ENCODE peak calls at places on chromosomes 3 and 15, in eight cellular contexts. I is mesenchymal stem cell, R is posterior vena cava, J is cardiac fibroblast, D is progenitor cell of endocrine pancreas, U is heart left ventricle, B is HTR-8/SVneo, Z is right lobe of liver. M is an unnamed sample.

GRCh38 chr15:68492855-68493254 is 60.9 kb upstream of the ITGA11 start:
- DNase-seq in I (no peak), R (no peak), J (peak), D (no peak), U (peak), B (no peak), Z (no peak), M (no peak)

GRCh38 chr3:14234197-14235002 is 55.8 kb downstream of the LSM3 start:
- DNase-seq in I (no peak), R (no peak), J (peak), D (no peak), U (peak), B (no peak), Z (no peak), M (no peak)

GRCh38 chr3:128080323-128080898 is 28.2 kb downstream of the SEC61A1 start:
- DNase-seq in I (peak), R (no peak), J (peak), D (no peak), U (no peak), B (peak), Z (no peak), M (no peak)

GRCh38 chr15:78893538-78893937 is 20.8 kb downstream of the MORF4L1 start:
- DNase-seq in I (no peak), R (no peak), J (no peak), D (no peak), U (no peak), B (no peak), Z (no peak), M (no peak)

GRCh38 chr15:63694184-63694583 is 97.0 kb downstream of the FBXL22 start:
- DNase-seq in I (no peak), R (no peak), J (no peak), D (no peak), U (no peak), B (no peak), Z (no peak), M (no peak)

GRCh38 chr15:71626596-71627088 is 183.7 kb upstream of the NR2E3 start:
- DNase-seq in I (no peak), R (no peak), J (no peak), D (no peak), U (no peak), B (no peak), Z (no peak), M (no peak)

GRCh38 chr3:47475029-47475569 is 642 bp downstream of the SCAP start:
- DNase-seq in I (peak), R (no peak), J (no peak), D (no peak), U (no peak), B (no peak), Z (no peak), M (peak)

GRCh38 chr3:161423911-161424522 is 52.7 kb upstream of the SPTSSB start:
- DNase-seq in I (peak), R (no peak), J (peak), D (no peak), U (no peak), B (peak), Z (no peak), M (no peak)

GRCh38 chr3:158659454-158660237 is 12.8 kb downstream of the LXN start:
- DNase-seq in I (peak), R (no peak), J (peak), D (no peak), U (peak), B (peak), Z (no peak), M (peak)

GRCh38 chr15:63476229-63476632 is 28.2 kb upstream of the USP3 start:
- DNase-seq in I (peak), R (no peak), J (peak), D (no peak), U (no peak), B (peak), Z (no peak), M (no peak)

GRCh38 chr3:152352559-152352958 is 83.8 kb downstream of the MBNL1 start:
- DNase-seq in I (peak), R (no peak), J (peak), D (no peak), U (no peak), B (no peak), Z (no peak), M (no peak)

GRCh38 chr3:125052671-125053303 is 3.0 kb downstream of the HEG1 start:
- DNase-seq in I (peak), R (no peak), J (peak), D (no peak), U (no peak), B (no peak), Z (no peak), M (no peak)

GRCh38 chr3:126418661-126419131 is 24.0 kb downstream of the CFAP100 start:
- DNase-seq in I (no peak), R (peak), J (no peak), D (no peak), U (no peak), B (no peak), Z (peak), M (no peak)

GRCh38 chr3:185988080-185988815 is 50.4 kb upstream of the TRA2B start:
- DNase-seq in I (no peak), R (no peak), J (no peak), D (no peak), U (no peak), B (no peak), Z (no peak), M (no peak)

GRCh38 chr15:82312611-82313349 is 36.5 kb downstream of the GOLGA6L10 start:
- DNase-seq in I (peak), R (peak), J (peak), D (no peak), U (no peak), B (peak), Z (no peak), M (no peak)

GRCh38 chr3:187291512-187292132 is at the start of gene MASP1:
- DNase-seq in I (peak), R (no peak), J (peak), D (no peak), U (peak), B (no peak), Z (peak), M (no peak)

GRCh38 chr3:153897842-153898241 is 223.3 kb upstream of the ARHGEF26 start:
- DNase-seq in I (no peak), R (no peak), J (no peak), D (no peak), U (no peak), B (no peak), Z (no peak), M (no peak)

GRCh38 chr3:126344380-126345041 is 12.7 kb downstream of the KLF15 start:
- DNase-seq in I (no peak), R (peak), J (no peak), D (peak), U (peak), B (no peak), Z (peak), M (no peak)

GRCh38 chr3:81554348-81554747 is 207.1 kb downstream of the GBE1 start:
- DNase-seq in I (peak), R (no peak), J (peak), D (no peak), U (no peak), B (no peak), Z (no peak), M (no peak)

GRCh38 chr3:99313481-99313880 is 324.9 kb upstream of the COL8A1 start:
- DNase-seq in I (no peak), R (no peak), J (peak), D (no peak), U (no peak), B (no peak), Z (no peak), M (no peak)

GRCh38 chr15:100229181-100230163 is 112.3 kb downstream of the ADAMTS17 start:
- DNase-seq in I (no peak), R (peak), J (peak), D (no peak), U (no peak), B (no peak), Z (no peak), M (peak)

GRCh38 chr3:11470031-11470853 is 173.5 kb downstream of the VGLL4 start:
- DNase-seq in I (no peak), R (no peak), J (no peak), D (no peak), U (no peak), B (no peak), Z (no peak), M (no peak)

GRCh38 chr15:51726302-51727073 is 11.0 kb downstream of the LYSMD2 start:
- DNase-seq in I (peak), R (no peak), J (peak), D (no peak), U (peak), B (peak), Z (no peak), M (no peak)

GRCh38 chr3:127889461-127889863 is 25.6 kb upstream of the KBTBD12 start:
- DNase-seq in I (peak), R (no peak), J (peak), D (no peak), U (no peak), B (no peak), Z (no peak), M (no peak)

GRCh38 chr3:16396202-16396601 is 117.3 kb downstream of the RFTN1 start:
- DNase-seq in I (no peak), R (no peak), J (no peak), D (no peak), U (no peak), B (no peak), Z (no peak), M (no peak)

GRCh38 chr15:68300115-68300940 is 22.8 kb downstream of the FEM1B start:
- DNase-seq in I (no peak), R (no peak), J (no peak), D (no peak), U (no peak), B (no peak), Z (no peak), M (no peak)

GRCh38 chr3:63814300-63814699 is 4.8 kb upstream of the C3orf49 start:
- DNase-seq in I (no peak), R (no peak), J (peak), D (no peak), U (no peak), B (no peak), Z (no peak), M (no peak)